ENCODE peak calls at places on chromosomes 3 and 15, in seven cellular contexts. R is psoas muscle; W is neural progenitor cell; X is CD4-positive, alpha-beta memory T cell; S is IMR-90; L is gastrocnemius medialis; Q is esophagus muscularis mucosa. O is an unnamed sample.

GRCh38 chr3:151931171-151931570 is 57.7 kb downstream of the SUCNR1 start:
- DNase-seq in S (peak; percentile 48), W (no peak), Q (no peak), L (no peak), X (no peak), R (no peak), O (no peak)

GRCh38 chr3:95120921-95121320 is 1058.1 kb downstream of the NSUN3 start:
- DNase-seq in R (no peak), S (no peak), X (no peak), W (peak; percentile 32), Q (no peak), L (no peak), O (no peak)

GRCh38 chr3:15478300-15478979 is 43.1 kb downstream of the COLQ start:
- DNase-seq in L (no peak), Q (no peak), R (no peak), S (no peak), X (no peak), W (no peak), O (no peak)

GRCh38 chr3:4716731-4717362 is 223.7 kb downstream of the ITPR1 start:
- DNase-seq in W (no peak), Q (no peak), S (peak; percentile 83), X (no peak), L (no peak), R (no peak), O (peak; percentile 73)

GRCh38 chr15:97248376-97248775 is 712.1 kb upstream of the ARRDC4 start:
- DNase-seq in S (no peak), X (no peak), Q (no peak), L (no peak), W (no peak), R (no peak), O (no peak)

GRCh38 chr3:19946291-19946831 is 536 bp upstream of the RAB5A start:
- DNase-seq in W (no peak), L (no peak), X (peak; percentile 9), S (no peak), Q (no peak), R (no peak), O (peak; percentile 8)

GRCh38 chr3:113535898-113536297 is 3.5 kb downstream of the SIDT1 start:
- DNase-seq in R (no peak), X (no peak), S (no peak), Q (no peak), W (peak; percentile 27), L (no peak), O (no peak)

GRCh38 chr15:93366387-93367100 is 277.5 kb upstream of the RGMA start:
- DNase-seq in X (no peak), R (no peak), Q (no peak), S (no peak), L (no peak), W (peak; percentile 28), O (no peak)

GRCh38 chr3:59367150-59367549 is 317.3 kb upstream of the CFAP20DC start:
- DNase-seq in L (no peak), X (no peak), R (no peak), S (peak; percentile 17), Q (no peak), W (no peak), O (peak; percentile 78)

GRCh38 chr3:28252016-28252415 is 10.6 kb downstream of the CMC1 start:
- DNase-seq in X (peak; percentile 36), L (no peak), Q (no peak), W (no peak), S (no peak), R (no peak), O (no peak)

GRCh38 chr15:77027697-77028450 is 32.9 kb downstream of the PSTPIP1 start:
- DNase-seq in L (peak; percentile 20), R (no peak), Q (no peak), X (no peak), S (no peak), W (peak; percentile 55), O (no peak)

GRCh38 chr15:47820780-47821319 is 103.5 kb downstream of the SEMA6D start:
- DNase-seq in S (peak; percentile 85), L (no peak), R (no peak), X (no peak), W (no peak), Q (no peak), O (peak; percentile 94)

GRCh38 chr3:102736288-102736960 is 301.6 kb downstream of the ZPLD1 start:
- DNase-seq in W (no peak), R (no peak), L (no peak), Q (no peak), S (no peak), X (no peak), O (no peak)

GRCh38 chr3:47658444-47658843 is 79.8 kb upstream of the CSPG5 start:
- DNase-seq in W (no peak), L (no peak), X (no peak), R (no peak), Q (no peak), S (no peak), O (no peak)

GRCh38 chr15:41832875-41833274 is 5.0 kb downstream of the JMJD7 start:
- DNase-seq in R (no peak), X (no peak), W (no peak), S (no peak), L (no peak), Q (no peak), O (no peak)

GRCh38 chr3:111539351-111540331 is 2.4 kb upstream of the CD96 start:
- DNase-seq in X (peak; percentile 67), Q (no peak), W (peak; percentile 80), S (peak; percentile 41), L (no peak), R (no peak), O (no peak)

GRCh38 chr3:134373942-134374790 is at the start of gene AMOTL2:
- DNase-seq in X (peak; percentile 24), Q (peak; percentile 96), R (peak; percentile 90), W (peak; percentile 98), S (peak; percentile 97), L (peak; percentile 92), O (peak; percentile 94)

GRCh38 chr3:127052121-127052561 is 69.2 kb downstream of the PLXNA1 start:
- DNase-seq in S (no peak), Q (no peak), R (peak; percentile 86), L (peak; percentile 78), X (no peak), W (no peak), O (no peak)

DNA sequence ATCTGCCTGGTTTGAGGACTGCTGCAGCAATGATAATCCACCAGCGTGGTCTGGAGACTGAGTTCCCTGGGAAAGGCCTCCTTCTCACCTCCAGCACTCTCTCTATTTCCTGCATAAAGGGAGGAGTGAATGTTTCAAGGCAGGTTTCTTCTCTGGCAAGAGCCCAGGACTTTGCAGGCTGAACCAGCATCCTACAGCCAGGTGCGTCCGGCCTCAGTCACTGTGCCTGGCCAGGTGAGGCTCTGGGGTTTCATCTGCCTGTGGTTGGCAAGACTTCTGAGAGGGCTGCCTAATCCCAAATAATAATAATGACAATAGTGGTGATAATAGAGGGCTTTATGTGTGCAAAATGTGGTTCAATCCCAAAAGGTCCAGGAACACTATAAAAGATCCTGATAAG is 269.0 kb upstream of the TBC1D5 start:
- DNase-seq in X (no peak), R (no peak), L (no peak), W (no peak), Q (no peak), S (no peak), O (no peak)
- H3K9me3 ChIP-seq in X (no peaks in the 10 kb centered on the region), R (no peaks in the 10 kb centered on the region), L (no peaks in the 10 kb centered on the region), W (no peaks in the 10 kb centered on the region), Q (no peaks in the 10 kb centered on the region), S (no peaks in the 10 kb centered on the region), O (no peaks in the 10 kb centered on the region)

DNA sequence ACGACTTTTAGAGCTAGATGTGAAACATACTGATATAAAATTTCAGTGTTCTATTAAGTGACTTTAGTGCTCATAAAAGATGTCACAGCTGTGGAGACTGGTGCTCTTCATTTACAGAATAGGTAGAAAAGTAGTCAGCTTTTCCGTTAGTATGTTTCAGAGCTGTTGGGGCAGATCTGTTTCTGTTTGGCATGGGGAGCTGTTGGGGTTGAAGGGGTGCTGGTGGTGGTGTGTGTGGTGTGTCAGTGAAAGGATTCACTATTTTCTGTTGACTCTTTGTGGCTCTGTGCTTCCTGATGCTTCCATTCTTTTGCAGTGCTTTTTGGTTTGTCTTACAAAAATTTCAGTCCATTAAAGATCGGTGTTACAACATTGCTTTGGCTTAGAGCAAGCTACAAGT is 3.2 kb downstream of the UBE2E2 start:
- DNase-seq in L (no peak), Q (no peak), W (no peak), X (no peak), R (no peak), S (no peak), O (no peak)
- H3K4me1 ChIP-seq in L (peaks cover 55% of the 10 kb centered on the region), Q (peaks cover 33% of the 10 kb centered on the region), W (peaks cover 28% of the 10 kb centered on the region), X (no peaks in the 10 kb centered on the region), R (peaks cover 33% of the 10 kb centered on the region), S (no peaks in the 10 kb centered on the region), O (peaks cover 5% of the 10 kb centered on the region)

GRCh38 chr3:169613895-169614294 is 49.6 kb downstream of the MECOM start:
- DNase-seq in R (no peak), L (no peak), X (no peak), W (no peak), Q (no peak), S (no peak), O (no peak)
- H3K4me3 ChIP-seq in R (no peak overlapping the region), L (no peak overlapping the region), X (no peak overlapping the region), W (no peak overlapping the region), Q (no peak overlapping the region), S (no peak overlapping the region), O (no peak overlapping the region)

GRCh38 chr15:25176991-25177954 is 222.5 kb downstream of the SNRPN start:
- DNase-seq in W (no peak), Q (no peak), L (no peak), R (peak; percentile 6), S (no peak), X (no peak), O (no peak)

GRCh38 chr15:25175789-25176615 is 221.2 kb downstream of the SNRPN start:
- DNase-seq in S (no peak), W (no peak), X (no peak), Q (no peak), L (no peak), R (peak; percentile 1), O (no peak)

GRCh38 chr15:25177955-25178801 is 223.4 kb downstream of the SNRPN start:
- DNase-seq in Q (peak; percentile 91), R (peak; percentile 5), X (no peak), W (no peak), L (no peak), S (no peak), O (no peak)

GRCh38 chr15:25175033-25175788 is 220.4 kb downstream of the SNRPN start:
- DNase-seq in W (no peak), Q (peak; percentile 57), S (no peak), X (no peak), L (no peak), R (peak; percentile 5), O (no peak)

DNA sequence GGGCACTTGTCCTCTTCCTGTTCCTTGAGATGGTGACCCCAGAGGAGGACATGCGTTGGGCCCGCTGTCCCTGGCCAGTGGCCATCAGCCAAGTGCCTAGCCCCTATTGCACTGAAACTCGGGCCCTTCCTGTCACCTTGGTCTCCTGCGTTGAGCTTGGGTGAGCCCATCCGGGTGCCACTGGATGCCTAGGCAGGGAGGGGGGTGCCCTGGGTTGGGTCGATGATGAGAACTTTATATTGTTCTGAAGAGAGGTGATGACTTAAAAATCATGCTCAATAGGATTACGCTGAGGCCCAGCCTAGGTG is 221.8 kb downstream of the SNRPN start:
- DNase-seq in R (peak; percentile 1), Q (no peak), X (no peak), L (no peak), S (no peak), W (no peak), O (no peak)
- H3K9me3 ChIP-seq in R (peaks cover 13% of the 10 kb centered on the region), Q (peaks cover 68% of the 10 kb centered on the region), X (no peaks in the 10 kb centered on the region), L (peaks cover 3% of the 10 kb centered on the region), S (peaks cover 74% of the 10 kb centered on the region), W (no peaks in the 10 kb centered on the region), O (peaks cover 25% of the 10 kb centered on the region)

O was measured in astrocyte.